ENCODE peak calls at places on chromosome 3, in ten cellular contexts. U is tibial nerve, B is stomach, Y is sigmoid colon, Q is K562, V is A549, D is ovary, L is GM12878, C is HepG2, J is suprapubic skin. Z is an unnamed sample.
A peak's percentile ranks its signal among the peaks of the same experiment; 100 is the strongest.

GRCh38 chr3:160049570-160049969 is 60.9 kb downstream of the IL12A start:
- DNase-seq in U (no peak), B (no peak), Y (no peak), Q (no peak), V (no peak), D (no peak), L (no peak), C (no peak), J (no peak), Z (no peak)

GRCh38 chr3:71063768-71064287 is 519.7 kb downstream of the FOXP1 start:
- DNase-seq in U (no peak), B (no peak), Y (no peak), Q (peak; percentile 21), V (no peak), D (peak; percentile 40), L (no peak), C (peak; percentile 49), J (no peak), Z (no peak)

GRCh38 chr3:158267015-158267414 is 157.1 kb downstream of the RSRC1 start:
- DNase-seq in U (no peak), B (no peak), Y (no peak), Q (no peak), V (no peak), D (no peak), L (no peak), C (no peak), J (no peak), Z (no peak)

GRCh38 chr3:95036526-95037021 is 973.7 kb downstream of the NSUN3 start:
- DNase-seq in U (no peak), B (no peak), Y (no peak), Q (no peak), V (no peak), D (no peak), L (no peak), C (no peak), J (no peak), Z (no peak)

GRCh38 chr3:112302061-112302830 is 8.2 kb upstream of the SLC9C1 start:
- DNase-seq in U (no peak), B (no peak), Y (no peak), Q (peak; percentile 6), V (no peak), D (no peak), L (no peak), C (no peak), J (no peak), Z (no peak)

GRCh38 chr3:120450261-120450913 is 405 bp downstream of the FSTL1 start:
- DNase-seq in U (peak; percentile 37), B (peak; percentile 31), Y (peak; percentile 75), Q (no peak), V (peak; percentile 41), D (peak; percentile 50), L (no peak), C (no peak), J (peak; percentile 81), Z (peak; percentile 27)

GRCh38 chr3:110164632-110165240 is 827.4 kb upstream of the DPPA4 start:
- DNase-seq in U (no peak), B (no peak), Y (no peak), Q (no peak), V (no peak), D (no peak), L (no peak), C (no peak), J (no peak), Z (no peak)

GRCh38 chr3:156366559-156366958 is 188.4 kb downstream of the SSR3 start:
- DNase-seq in U (no peak), B (no peak), Y (no peak), Q (no peak), V (no peak), D (no peak), L (no peak), C (no peak), J (no peak), Z (no peak)

GRCh38 chr3:16326724-16327349 is 61.8 kb downstream of the OXNAD1 start:
- DNase-seq in U (no peak), B (no peak), Y (no peak), Q (no peak), V (no peak), D (no peak), L (no peak), C (no peak), J (no peak), Z (no peak)

GRCh38 chr3:16325850-16326249 is 60.8 kb downstream of the OXNAD1 start:
- DNase-seq in U (no peak), B (no peak), Y (no peak), Q (no peak), V (no peak), D (no peak), L (no peak), C (no peak), J (no peak), Z (no peak)

GRCh38 chr3:16319723-16320122 is 54.7 kb downstream of the OXNAD1 start:
- DNase-seq in U (no peak), B (no peak), Y (no peak), Q (peak; percentile 57), V (no peak), D (no peak), L (no peak), C (no peak), J (no peak), Z (no peak)

GRCh38 chr3:16322189-16322588 is 57.2 kb downstream of the OXNAD1 start:
- DNase-seq in U (no peak), B (no peak), Y (no peak), Q (no peak), V (no peak), D (no peak), L (no peak), C (no peak), J (no peak), Z (no peak)

DNA sequence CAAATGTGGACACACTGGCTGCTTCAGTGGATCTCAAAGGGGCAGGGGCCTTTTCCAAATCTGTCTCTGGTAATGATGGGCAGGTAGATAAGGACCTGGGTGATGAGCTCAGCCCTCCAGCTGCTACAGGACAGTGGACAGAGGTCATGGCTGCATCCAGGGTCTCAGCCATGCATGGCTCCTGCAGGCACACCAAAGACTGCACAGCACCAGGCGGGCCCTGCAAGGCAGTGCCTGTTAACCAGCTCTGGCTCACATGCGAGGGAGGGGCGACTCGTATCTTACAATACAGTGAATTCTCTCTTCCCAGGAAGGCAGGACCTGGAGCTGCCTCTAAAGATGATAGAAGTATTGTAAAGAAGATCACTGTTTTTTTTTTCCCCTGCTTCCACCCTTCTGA is 58.7 kb downstream of the OXNAD1 start:
- DNase-seq in U (no peak), B (no peak), Y (no peak), Q (no peak), V (no peak), D (no peak), L (no peak), C (no peak), J (no peak), Z (no peak)
- TF ChIP-seq EP300 in U (no peak), B (no peak), Y (no peak), Q (no peak), V (no peak), D (no peak), L (no peak), C (no peak), J (no peak), Z (no peak)

GRCh38 chr3:15064299-15064834 is 748 bp downstream of the MRPS25 start:
- DNase-seq in U (peak; percentile 17), B (no peak), Y (no peak), Q (no peak), V (no peak), D (no peak), L (no peak), C (no peak), J (no peak), Z (peak; percentile 34)

GRCh38 chr3:15063656-15064286 is 1.3 kb downstream of the MRPS25 start:
- DNase-seq in U (no peak), B (no peak), Y (no peak), Q (no peak), V (no peak), D (peak; percentile 33), L (no peak), C (no peak), J (no peak), Z (no peak)

GRCh38 chr3:15066467-15066866 is 1.4 kb upstream of the MRPS25 start:
- DNase-seq in U (no peak), B (no peak), Y (no peak), Q (no peak), V (no peak), D (no peak), L (no peak), C (no peak), J (no peak), Z (no peak)

GRCh38 chr3:15065550-15066007 is 464 bp upstream of the MRPS25 start:
- DNase-seq in U (no peak), B (no peak), Y (no peak), Q (no peak), V (no peak), D (no peak), L (no peak), C (no peak), J (no peak), Z (no peak)

DNA sequence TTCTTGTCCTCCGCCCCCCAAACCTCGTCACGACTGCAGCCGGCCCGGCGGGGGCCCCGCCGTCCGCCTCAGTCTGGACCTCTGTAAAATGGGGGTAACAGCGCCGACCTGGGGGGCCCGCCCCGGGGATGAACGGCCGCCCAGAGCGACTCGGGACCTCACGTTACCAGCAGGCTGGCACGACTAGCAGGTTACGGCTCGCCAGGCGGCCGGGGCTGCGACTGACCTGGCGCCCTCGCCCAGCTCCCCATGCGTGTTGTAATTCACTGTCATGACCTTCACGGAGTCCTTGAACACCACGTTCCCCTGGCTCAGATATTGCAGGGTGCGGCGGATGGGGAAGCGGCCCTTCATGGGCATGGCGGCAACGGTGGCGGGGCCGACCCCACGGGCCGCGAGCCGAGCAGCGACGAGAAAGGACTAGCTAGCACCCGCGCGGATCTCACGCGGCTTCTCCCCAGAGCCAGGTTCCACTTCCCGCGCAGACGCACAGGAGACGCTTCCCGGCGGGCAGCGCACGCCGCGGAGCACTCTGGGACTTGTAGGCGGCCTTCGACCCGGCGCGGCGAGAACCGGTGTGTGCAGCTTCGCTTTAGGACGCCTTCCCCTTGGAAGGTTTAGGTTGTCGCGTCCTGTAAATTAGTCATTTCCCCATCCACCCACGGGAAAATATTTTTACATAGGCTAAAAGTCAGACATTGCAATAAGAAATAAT is at the start of gene MRPS25:
- DNase-seq in U (peak; percentile 82), B (peak; percentile 92), Y (peak; percentile 95), Q (peak; percentile 95), V (peak; percentile 93), D (peak; percentile 87), L (peak; percentile 64), C (peak; percentile 83), J (peak; percentile 92), Z (peak; percentile 92)
- TF ChIP-seq POLR2A in U (peak; percentile 60), B (no peak), Y (peak; percentile 90), Q (peak; percentile 99), V (peak; percentile 98), D (peak; percentile 73), L (peak; percentile 100), C (peak; percentile 95), J (no peak), Z (peak; percentile 91)

DNA sequence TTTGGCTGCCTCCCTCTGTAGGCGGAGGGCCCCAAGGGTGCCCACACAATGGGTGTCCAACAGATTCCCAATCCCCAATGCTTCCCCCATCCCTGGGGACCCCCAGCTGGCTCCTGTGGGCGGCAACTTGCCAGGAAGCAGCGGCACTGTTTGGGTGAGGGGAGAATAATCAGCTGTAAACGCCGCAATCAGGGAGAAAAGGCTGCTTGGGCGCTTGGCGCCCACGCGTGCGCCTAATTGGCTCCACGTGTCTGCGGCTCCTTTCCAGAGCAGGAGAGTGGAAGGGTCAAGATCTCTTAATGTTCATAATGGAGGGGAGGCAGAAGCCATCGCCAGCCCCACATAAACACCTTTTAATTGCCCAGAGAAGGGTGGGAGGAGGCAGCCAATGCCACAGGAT is 67.9 kb upstream of the TMEM115 start:
- DNase-seq in U (no peak), B (no peak), Y (no peak), Q (no peak), V (no peak), D (no peak), L (no peak), C (no peak), J (no peak), Z (no peak)
- TF ChIP-seq EP300 in U (no peak), B (no peak), Y (no peak), Q (no peak), V (no peak), D (no peak), L (no peak), C (no peak), J (no peak), Z (no peak)

DNA sequence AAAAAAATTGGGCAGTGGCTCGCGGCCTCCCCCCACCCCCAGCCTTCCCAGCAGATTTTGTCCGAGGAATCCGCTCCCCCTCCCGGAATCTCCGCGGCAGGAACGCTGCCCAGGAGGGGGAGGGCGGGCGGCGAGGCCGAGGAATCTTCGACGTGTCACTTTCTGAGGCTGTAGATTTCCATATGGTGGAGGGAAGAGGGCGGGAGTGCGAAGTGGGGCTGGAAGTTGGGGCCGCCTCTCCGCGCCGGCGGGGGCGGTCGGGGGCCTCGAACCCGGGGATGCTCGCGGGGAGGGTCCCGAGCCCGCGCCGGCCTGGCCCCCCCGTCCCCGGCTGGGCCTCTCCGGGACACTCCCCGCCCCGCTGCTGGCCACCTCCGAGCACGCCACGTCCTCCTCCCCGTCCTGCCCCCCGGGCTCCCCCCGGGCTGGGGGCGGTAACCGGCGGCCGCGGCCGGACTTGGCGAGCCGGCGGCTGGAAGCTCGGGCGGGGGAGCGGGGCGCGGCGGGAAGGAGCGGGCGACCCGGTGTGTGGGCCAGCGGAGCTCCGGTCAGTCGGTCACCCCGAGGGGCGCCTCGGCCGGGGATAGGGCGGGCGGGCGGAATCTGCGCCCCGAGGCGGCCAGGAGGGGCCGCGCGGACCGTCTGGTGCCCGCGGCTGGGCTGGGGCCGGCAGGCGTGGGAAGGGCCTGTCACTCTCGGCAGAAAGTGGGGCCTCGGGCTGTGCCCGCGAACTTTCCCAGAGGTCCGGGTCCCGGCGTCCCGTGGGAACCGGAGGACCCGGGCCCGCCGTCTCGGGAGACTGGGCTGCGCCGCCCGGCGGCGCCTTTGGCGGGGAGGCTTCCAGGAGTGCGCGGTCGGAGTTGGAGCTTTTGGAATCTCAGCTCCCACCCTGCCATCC is 949 bp downstream of the FNDC3B start:
- DNase-seq in U (peak; percentile 61), B (peak; percentile 87), Y (peak; percentile 94), Q (peak; percentile 83), V (peak; percentile 51), D (peak; percentile 88), L (no peak), C (peak; percentile 72), J (peak; percentile 89), Z (peak; percentile 84)
- TF ChIP-seq POLR2A in U (peak; percentile 59), B (no peak), Y (no peak), Q (no peak), V (no peak), D (peak; percentile 65), L (peak; percentile 49), C (peak; percentile 39), J (no peak), Z (no peak)